ENCODE peak calls at places on chromosomes 3 and 15, in seven cellular contexts. Q, D, L, H, J, X and V are unnamed samples.

GRCh38 chr3:160226026-160226739 is 961 bp downstream of the C3orf80 start:
- DNase-seq in J (no peak), D (peak), X (no peak), H (no peak), Q (peak), L (no peak), V (no peak)

GRCh38 chr3:142785996-142786395 is 62.2 kb downstream of the TRPC1 start:
- DNase-seq in H (no peak), Q (no peak), X (no peak), L (no peak), J (no peak), D (no peak), V (no peak)

GRCh38 chr15:49232407-49232806 is 62.4 kb downstream of the GALK2 start:
- DNase-seq in X (no peak), Q (no peak), L (no peak), H (no peak), D (no peak), J (no peak), V (no peak)

GRCh38 chr3:186909078-186909853 is 21.1 kb upstream of the ST6GAL1 start:
- DNase-seq in Q (no peak), H (no peak), L (no peak), D (peak), X (peak), J (no peak), V (no peak)

GRCh38 chr3:120642368-120642948 is 39.6 kb downstream of the HGD start:
- DNase-seq in X (peak), D (no peak), H (no peak), L (no peak), Q (peak), J (peak), V (no peak)

GRCh38 chr15:91529534-91529933 is 324.0 kb upstream of the SLCO3A1 start:
- DNase-seq in Q (no peak), L (no peak), J (no peak), X (no peak), H (no peak), D (no peak), V (no peak)

GRCh38 chr15:84402856-84403608 is 167.5 kb downstream of the GOLGA6L4 start:
- DNase-seq in L (no peak), H (no peak), D (no peak), X (no peak), J (no peak), Q (no peak), V (no peak)

GRCh38 chr3:191412764-191413163 is 48.2 kb upstream of the PYDC2 start:
- DNase-seq in Q (no peak), L (peak), J (peak), H (peak), D (no peak), X (peak), V (no peak)

GRCh38 chr3:70982700-70983140 is 600.8 kb downstream of the FOXP1 start:
- DNase-seq in J (peak), D (peak), X (peak), Q (peak), H (peak), L (peak), V (peak)

GRCh38 chr15:79179108-79179561 is 88.6 kb upstream of the RASGRF1 start:
- DNase-seq in L (peak), Q (peak), H (no peak), J (no peak), D (peak), X (peak), V (no peak)

GRCh38 chr15:51162865-51163762 is 68.4 kb upstream of the TNFAIP8L3 start:
- DNase-seq in D (peak), H (no peak), J (peak), L (peak), X (peak), Q (peak), V (no peak)

GRCh38 chr15:90154861-90155626 is 46.1 kb upstream of the SEMA4B start:
- DNase-seq in Q (peak), L (peak), D (peak), X (peak), H (no peak), J (peak), V (peak)

GRCh38 chr3:129619726-129620162 is 13.3 kb upstream of the PLXND1 start:
- DNase-seq in H (no peak), J (no peak), L (no peak), X (no peak), Q (no peak), D (no peak), V (no peak)

GRCh38 chr3:120326784-120327183 is 22.4 kb downstream of the LRRC58 start:
- DNase-seq in H (no peak), X (no peak), D (no peak), Q (no peak), J (no peak), L (no peak), V (no peak)

GRCh38 chr15:53786421-53786820 is 27.0 kb upstream of the WDR72 start:
- DNase-seq in H (no peak), D (no peak), L (no peak), X (no peak), J (no peak), Q (no peak), V (no peak)

GRCh38 chr3:102215166-102215565 is 219.6 kb upstream of the ZPLD1 start:
- DNase-seq in H (no peak), D (no peak), Q (no peak), L (no peak), J (no peak), X (no peak), V (no peak)

GRCh38 chr3:46866720-46867549 is 3.7 kb upstream of the MYL3 start:
- DNase-seq in X (no peak), L (peak), D (peak), Q (peak), J (peak), H (no peak), V (no peak)

GRCh38 chr3:147380271-147380995 is 25.9 kb downstream of the ZIC4 start:
- DNase-seq in H (no peak), J (no peak), D (no peak), X (no peak), L (no peak), Q (no peak), V (no peak)

GRCh38 chr3:15347104-15347736 is 14.8 kb upstream of the SH3BP5 start:
- DNase-seq in L (no peak), H (no peak), J (no peak), D (no peak), X (no peak), Q (no peak), V (no peak)

GRCh38 chr15:48170981-48171380 is 7.1 kb downstream of the MYEF2 start:
- DNase-seq in H (no peak), L (no peak), Q (no peak), D (no peak), J (no peak), X (no peak), V (no peak)

GRCh38 chr15:82047493-82048446 is 2.0 kb upstream of the MEX3B start:
- DNase-seq in J (no peak), Q (no peak), H (no peak), D (no peak), X (peak), L (no peak), V (no peak)

GRCh38 chr15:25695875-25696760 is 167.0 kb downstream of the ATP10A start:
- DNase-seq in Q (no peak), L (no peak), H (no peak), X (no peak), D (no peak), J (no peak), V (no peak)

GRCh38 chr15:91268510-91268909 is 168.5 kb downstream of the SV2B start:
- DNase-seq in L (no peak), J (no peak), Q (peak), H (no peak), X (no peak), D (no peak), V (no peak)

GRCh38 chr3:159898147-159898546 is 90.5 kb upstream of the IL12A start:
- DNase-seq in L (no peak), X (no peak), J (no peak), Q (no peak), H (no peak), D (no peak), V (no peak)

GRCh38 chr3:185649414-185649813 is 63.3 kb downstream of the SENP2 start:
- DNase-seq in D (no peak), L (no peak), H (no peak), J (no peak), X (peak), Q (no peak), V (no peak)

GRCh38 chr3:49158108-49158709 is 7.9 kb downstream of the CCDC71 start:
- DNase-seq in D (peak), L (peak), J (no peak), X (no peak), H (no peak), Q (peak), V (peak)

GRCh38 chr15:40061212-40061901 is 22.4 kb upstream of the SRP14 start:
- DNase-seq in J (no peak), D (no peak), Q (no peak), X (no peak), L (no peak), H (no peak), V (no peak)

GRCh38 chr3:53696401-53697172 is 149.6 kb downstream of the CHDH start:
- DNase-seq in Q (peak), H (no peak), D (no peak), J (peak), L (peak), X (no peak), V (no peak)

GRCh38 chr3:154852515-154852914 is 227.6 kb upstream of the MME start:
- DNase-seq in L (no peak), J (no peak), Q (peak), X (no peak), D (no peak), H (no peak), V (no peak)

GRCh38 chr3:7577513-7577912 is 716.6 kb downstream of the GRM7 start:
- DNase-seq in Q (no peak), H (no peak), L (no peak), X (no peak), D (no peak), J (no peak), V (no peak)

GRCh38 chr3:16583551-16583950 is 21.7 kb downstream of the DAZL start:
- DNase-seq in X (no peak), Q (no peak), D (no peak), L (peak), H (no peak), J (no peak), V (no peak)

GRCh38 chr3:69082805-69083204 is 1.9 kb upstream of the ARL6IP5 start:
- DNase-seq in J (peak), X (peak), L (peak), H (peak), D (peak), Q (peak), V (no peak)

GRCh38 chr3:140859592-140860336 is 81.9 kb upstream of the SLC25A36 start:
- DNase-seq in X (peak), Q (no peak), H (no peak), L (peak), J (no peak), D (no peak), V (no peak)

GRCh38 chr3:45739944-45740343 is 50.7 kb downstream of the SACM1L start:
- DNase-seq in X (no peak), L (no peak), H (no peak), J (no peak), Q (no peak), D (no peak), V (no peak)

GRCh38 chr15:66115568-66116206 is 137.9 kb downstream of the MEGF11 start:
- DNase-seq in L (no peak), X (no peak), Q (no peak), D (no peak), H (no peak), J (no peak), V (no peak)

GRCh38 chr3:139427283-139428060 is 38.0 kb upstream of the COPB2 start:
- DNase-seq in Q (peak), H (peak), L (peak), X (peak), J (peak), D (peak), V (peak)

GRCh38 chr3:150238995-150239612 is 169.0 kb upstream of the TSC22D2 start:
- DNase-seq in Q (peak), D (peak), L (peak), X (no peak), H (no peak), J (no peak), V (peak)
- TF ChIP-seq CTCF in Q (peak), D (peak), L (peak), X (peak), H (peak), J (no peak), V (peak)

GRCh38 chr15:41955807-41956525 is 16.4 kb downstream of the EHD4 start:
- DNase-seq in J (peak), L (no peak), H (no peak), X (no peak), D (no peak), Q (no peak), V (no peak)
- TF ChIP-seq CTCF in J (peak), L (no peak), H (no peak), X (no peak), D (no peak), Q (no peak), V (peak)

GRCh38 chr3:192467230-192468186 is 259.8 kb downstream of the FGF12 start:
- DNase-seq in H (no peak), D (peak), L (peak), J (peak), Q (peak), X (peak), V (peak)
- TF ChIP-seq CTCF in H (peak), D (peak), L (peak), J (peak), Q (peak), X (peak), V (peak)

GRCh38 chr3:184585545-184585944 is 24.0 kb downstream of the EPHB3 start:
- DNase-seq in X (no peak), H (no peak), D (no peak), J (no peak), L (no peak), Q (no peak), V (no peak)

GRCh38 chr3:184583345-184584000 is 21.9 kb downstream of the EPHB3 start:
- DNase-seq in Q (no peak), H (no peak), J (no peak), L (no peak), X (no peak), D (no peak), V (no peak)

GRCh38 chr3:184582583-184582982 is 21.0 kb downstream of the EPHB3 start:
- DNase-seq in D (no peak), Q (no peak), L (no peak), J (peak), H (no peak), X (peak), V (no peak)

GRCh38 chr3:184582998-184583344 is 21.4 kb downstream of the EPHB3 start:
- DNase-seq in Q (no peak), D (no peak), H (no peak), L (no peak), J (no peak), X (no peak), V (no peak)

DNA sequence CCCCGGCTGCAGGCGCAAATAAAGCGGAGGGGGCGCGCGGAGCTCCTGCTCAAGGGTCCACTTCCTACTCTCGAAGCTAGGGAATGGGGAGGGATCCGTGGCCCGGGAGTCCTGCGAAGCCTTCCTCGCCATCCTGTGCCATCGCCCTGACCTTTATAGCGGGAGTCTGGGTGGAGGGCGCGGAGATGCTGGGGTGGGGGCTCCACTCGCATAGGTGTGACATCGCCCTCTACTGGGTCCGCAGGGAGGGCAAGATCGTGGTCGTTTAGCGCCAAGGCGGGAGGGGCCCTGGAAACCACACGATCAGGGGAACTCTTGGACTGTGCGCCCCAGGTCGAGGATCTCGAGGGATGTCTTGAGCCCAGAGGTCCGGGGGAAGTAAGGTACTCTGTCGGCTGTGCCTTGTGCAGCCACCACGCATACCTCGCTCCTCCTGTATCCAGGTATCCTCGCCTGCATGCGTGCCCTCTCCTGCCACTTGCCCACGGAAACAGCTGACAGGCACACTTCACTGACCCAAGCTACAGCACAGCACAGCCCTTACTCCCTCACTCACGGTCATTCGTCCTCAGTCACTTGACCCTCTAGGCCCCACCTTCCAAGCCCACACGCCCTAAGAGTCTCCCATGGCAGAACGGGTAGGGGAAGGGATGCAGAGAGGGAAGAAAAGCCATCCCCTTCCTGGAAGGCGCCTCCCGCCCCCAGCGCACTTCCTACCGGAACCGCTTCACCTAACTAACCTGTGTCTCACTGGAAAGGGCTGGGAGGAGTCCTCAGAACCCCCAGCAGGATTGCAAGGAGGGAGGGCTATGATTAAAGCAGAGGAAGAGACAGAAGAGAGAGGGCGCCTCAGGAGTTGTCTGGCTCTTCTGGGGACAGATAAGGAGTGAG is 22.7 kb downstream of the EPHB3 start:
- DNase-seq in J (no peak), H (no peak), L (no peak), D (no peak), X (no peak), Q (no peak), V (no peak)
- TF ChIP-seq CTCF in J (peak), H (no peak), L (no peak), D (no peak), X (peak), Q (no peak), V (no peak)

GRCh38 chr3:153161138-153161713 is 800 bp upstream of the RAP2B start:
- DNase-seq in J (peak), L (peak), Q (peak), D (peak), X (peak), H (peak), V (peak)
- TF ChIP-seq CTCF in J (no peak), L (no peak), Q (no peak), D (no peak), X (no peak), H (no peak), V (no peak)

GRCh38 chr15:74032606-74033561 is 38.4 kb downstream of the PML start:
- DNase-seq in L (no peak), H (no peak), D (no peak), Q (no peak), X (no peak), J (no peak), V (no peak)
- TF ChIP-seq CTCF in L (no peak), H (no peak), D (no peak), Q (no peak), X (no peak), J (no peak), V (no peak)

DNA sequence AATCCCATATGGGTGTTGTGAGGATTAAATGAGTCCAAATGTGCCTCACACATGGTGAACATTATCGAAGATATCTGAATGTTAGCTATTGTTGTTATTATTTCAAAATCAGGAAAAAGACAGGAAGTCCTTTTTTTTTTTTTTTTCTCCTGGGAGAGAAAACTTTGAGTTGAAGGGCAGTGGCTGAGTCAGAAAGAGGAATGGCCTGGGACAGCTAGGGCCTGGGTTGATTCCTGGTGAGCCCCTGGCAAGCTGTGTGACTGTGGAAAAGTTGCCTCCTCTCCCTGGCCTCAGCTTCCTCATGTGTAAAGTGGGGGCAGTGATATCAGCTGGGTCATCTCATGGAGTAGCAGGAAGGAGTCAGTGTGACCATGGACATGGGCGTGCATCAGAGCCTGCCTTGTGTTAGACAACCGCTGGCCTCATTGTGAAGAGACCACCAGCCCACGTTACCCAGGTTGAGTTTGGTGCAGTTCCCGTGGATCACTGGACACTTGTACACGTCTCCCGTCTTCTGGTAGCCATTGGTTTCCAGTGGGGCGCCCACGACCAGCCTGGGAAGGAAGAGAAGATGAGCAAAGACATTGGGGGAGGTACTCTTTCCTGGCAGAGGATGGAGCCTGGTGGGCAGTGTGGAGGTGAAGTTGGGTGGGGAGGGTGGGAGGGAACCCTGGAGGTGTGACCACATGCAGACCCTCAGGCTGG is 63.1 kb downstream of the ITGA11 start:
- DNase-seq in L (no peak), D (no peak), J (peak), X (no peak), Q (no peak), H (no peak), V (no peak)
- TF ChIP-seq CTCF in L (no peak), D (no peak), J (no peak), X (no peak), Q (no peak), H (no peak), V (no peak)

DNA sequence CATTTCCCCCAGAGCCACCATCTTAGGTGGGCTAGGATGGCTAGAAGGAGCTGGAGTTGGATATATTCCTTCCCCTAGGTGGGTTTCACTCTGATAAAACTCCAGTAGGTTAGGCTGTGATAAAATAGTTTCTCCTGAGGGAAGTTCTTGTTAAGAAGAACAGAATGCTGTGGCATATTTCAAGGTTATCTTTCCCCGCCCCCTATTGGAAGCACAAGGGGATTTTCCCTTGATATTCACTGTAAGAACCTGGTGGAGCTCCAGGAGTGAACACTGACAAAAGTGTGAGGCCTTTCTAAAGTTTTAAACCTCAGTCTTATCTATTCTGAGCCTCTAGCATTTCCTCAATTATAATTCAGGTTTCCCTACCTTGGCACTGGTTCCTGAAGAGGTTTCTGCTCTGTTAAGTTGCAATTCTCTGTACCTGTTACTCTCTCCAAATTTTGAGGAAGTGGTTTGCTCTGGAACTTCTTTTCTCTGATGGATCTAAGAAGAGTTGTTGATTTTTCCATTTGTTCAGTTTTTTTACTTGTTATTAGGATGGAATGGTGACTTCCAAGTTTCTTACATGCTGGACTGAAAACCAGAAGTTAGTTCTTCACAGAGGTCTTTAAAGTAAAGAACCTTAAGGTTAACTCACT is 113.5 kb downstream of the GMPS start:
- DNase-seq in L (no peak), X (no peak), H (no peak), J (no peak), D (no peak), Q (no peak), V (no peak)
- TF ChIP-seq CTCF in L (no peak), X (no peak), H (no peak), J (peak), D (peak), Q (no peak), V (peak)

DNA sequence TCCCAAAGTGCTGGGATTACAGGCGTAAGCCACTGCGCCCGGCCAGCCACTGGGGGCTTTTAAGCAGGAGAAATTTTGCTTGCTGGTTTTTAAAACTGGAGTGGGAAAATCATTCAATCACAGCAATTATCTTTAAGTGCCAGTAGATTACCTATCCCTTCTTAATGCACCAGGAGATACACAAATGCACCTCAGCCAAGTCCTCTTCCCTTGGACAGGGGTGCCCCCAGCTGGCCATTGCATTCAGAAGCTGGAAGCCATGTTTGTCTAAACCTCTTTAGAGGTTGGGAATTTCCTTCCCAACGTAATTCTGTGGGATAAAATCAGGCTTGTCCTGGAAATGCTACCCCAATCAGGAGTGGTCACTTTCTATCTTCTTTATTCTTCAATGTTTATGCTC is 26.6 kb downstream of the MIX23 start:
- DNase-seq in D (peak), X (peak), L (peak), Q (peak), J (peak), H (no peak), V (peak)
- TF ChIP-seq CTCF in D (peak), X (peak), L (peak), Q (peak), J (peak), H (peak), V (peak)